ENCODE peak calls at places on chromosomes 2 and 18, in five cellular contexts. R is Panc1, S is RWPE2, V is lung, Z is IMR-90. E is an unnamed sample.

GRCh38 chr18:36993068-36993467 is 164.1 kb downstream of the KIAA1328 start:
- DNase-seq in Z (peak; percentile 61), S (no peak), V (no peak), R (no peak), E (no peak)

GRCh38 chr2:150491430-150491829 is 4.0 kb upstream of the RND3 start:
- DNase-seq in Z (no peak), R (no peak), S (no peak), V (no peak), E (no peak)

GRCh38 chr2:151805343-151805742 is 22.9 kb downstream of the ARL5A start:
- DNase-seq in V (no peak), R (no peak), Z (no peak), S (no peak), E (no peak)

GRCh38 chr2:12267042-12267441 is 449.7 kb upstream of the TRIB2 start:
- DNase-seq in V (no peak), R (no peak), Z (no peak), S (no peak), E (no peak)

GRCh38 chr2:186530314-186530713 is 44.3 kb downstream of the ZC3H15 start:
- DNase-seq in R (no peak), V (no peak), S (no peak), Z (no peak), E (no peak)

GRCh38 chr2:41187683-41188082 is 735.8 kb upstream of the SLC8A1 start:
- DNase-seq in R (no peak), V (no peak), S (no peak), Z (no peak), E (no peak)

GRCh38 chr2:239874636-239875356 is 150.3 kb downstream of the NDUFA10 start:
- DNase-seq in R (no peak), Z (no peak), S (no peak), V (peak; percentile 23), E (peak; percentile 30)

GRCh38 chr2:70388128-70388527 is 86.3 kb upstream of the FAM136A start:
- DNase-seq in V (no peak), R (no peak), Z (no peak), S (no peak), E (no peak)

GRCh38 chr2:120772261-120772660 is 36.6 kb downstream of the GLI2 start:
- DNase-seq in R (no peak), Z (no peak), S (no peak), V (no peak), E (no peak)

GRCh38 chr18:55249572-55249971 is 290.3 kb upstream of the CCDC68 start:
- DNase-seq in V (no peak), S (no peak), R (no peak), Z (no peak), E (no peak)

GRCh38 chr2:225354281-225354774 is 45.2 kb upstream of the NYAP2 start:
- DNase-seq in R (no peak), S (no peak), Z (peak; percentile 32), V (no peak), E (no peak)

GRCh38 chr2:101473911-101474751 is 781 bp downstream of the RFX8 start:
- DNase-seq in S (no peak), V (peak; percentile 31), R (no peak), Z (peak; percentile 45), E (peak; percentile 69)

GRCh38 chr2:37706334-37706733 is 34.9 kb upstream of the CDC42EP3 start:
- DNase-seq in V (no peak), S (no peak), Z (no peak), R (no peak), E (no peak)

GRCh38 chr2:172398444-172398843 is 28.9 kb upstream of the ITGA6 start:
- DNase-seq in R (no peak), S (no peak), Z (no peak), V (no peak), E (no peak)

GRCh38 chr18:22468554-22468891 is 50.8 kb upstream of the CTAGE1 start:
- DNase-seq in R (no peak), S (no peak), V (no peak), Z (no peak), E (no peak)
- H3K4me1 ChIP-seq in R (peaks cover 8% of the 10 kb centered on the region), S (peaks cover 37% of the 10 kb centered on the region), V (peaks cover 25% of the 10 kb centered on the region), Z (peaks cover 36% of the 10 kb centered on the region), E (peaks cover 74% of the 10 kb centered on the region)

GRCh38 chr2:95670686-95671085 is 78.9 kb downstream of the TRIM43 start:
- DNase-seq in R (no peak), Z (no peak), S (no peak), V (no peak), E (no peak)
- H3K9me3 ChIP-seq in R (no peaks in the 10 kb centered on the region), Z (no peaks in the 10 kb centered on the region), S (no peaks in the 10 kb centered on the region), V (no peaks in the 10 kb centered on the region), E (no peaks in the 10 kb centered on the region)

DNA sequence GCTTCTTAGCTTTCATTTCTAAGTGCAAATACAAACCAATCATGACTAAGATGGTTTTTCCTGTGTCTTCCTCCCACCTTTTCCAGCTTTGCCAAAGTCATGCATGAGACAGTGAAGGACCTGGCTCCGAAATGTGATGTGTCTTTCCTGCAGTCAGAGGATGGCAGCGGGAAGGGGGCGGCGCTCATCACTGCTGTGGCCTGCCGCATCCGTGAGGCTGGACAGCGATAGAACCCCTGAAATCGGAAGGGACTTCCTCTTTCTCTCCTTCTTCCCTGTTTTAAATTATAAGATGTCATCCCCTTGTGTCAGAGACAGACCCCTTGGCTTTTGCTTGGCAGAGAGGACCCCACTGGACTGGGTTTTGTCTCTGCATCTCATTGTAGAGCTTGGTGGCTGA is 56.8 kb downstream of the HK2 start:
- DNase-seq in Z (no peak), R (no peak), S (no peak), V (no peak), E (no peak)
- H3K36me3 ChIP-seq in Z (peaks cover 49% of the 10 kb centered on the region), R (no peaks in the 10 kb centered on the region), S (peaks cover 67% of the 10 kb centered on the region), V (peaks cover 19% of the 10 kb centered on the region), E (peaks cover 19% of the 10 kb centered on the region)

GRCh38 chr2:71463342-71463654 is 9.9 kb downstream of the DYSF start:
- DNase-seq in R (no peak), V (no peak), S (no peak), Z (no peak), E (no peak)
- H3K4me1 ChIP-seq in R (peaks cover 3% of the 10 kb centered on the region), V (peaks cover 8% of the 10 kb centered on the region), S (no peaks in the 10 kb centered on the region), Z (peaks cover 3% of the 10 kb centered on the region), E (peaks cover 31% of the 10 kb centered on the region)

GRCh38 chr2:133209325-133209724 is 358.9 kb downstream of the NCKAP5 start:
- DNase-seq in S (no peak), V (no peak), Z (no peak), R (no peak), E (no peak)
- H3K9me3 ChIP-seq in S (no peaks in the 10 kb centered on the region), V (no peaks in the 10 kb centered on the region), Z (peaks cover 2% of the 10 kb centered on the region), R (peaks cover 5% of the 10 kb centered on the region), E (peaks cover 5% of the 10 kb centered on the region)

E was measured in SJSA1.